ENCODE peak calls at places on chromosome X, in eight cellular contexts. Z is AG04450, K is upper lobe of right lung, E is tibial nerve, R is colonic mucosa, N is heart left ventricle, T is suprapubic skin, Y is sigmoid colon. U is an unnamed sample. For H3K27me3, the result is how much of the 10 kb centered on the place peaks cover.

GRCh38 chrX:73817381-73818199 is 254.6 kb downstream of the CHIC1 start:
- DNase-seq in Z (no peak), K (no peak), E (no peak), R (no peak), N (no peak), T (no peak), Y (no peak), U (no peak)

GRCh38 chrX:39556056-39556455 is 541.7 kb downstream of the BCOR start:
- DNase-seq in Z (no peak), K (no peak), E (no peak), R (no peak), N (no peak), T (no peak), Y (no peak), U (no peak)

GRCh38 chrX:9231491-9231890 is 197.6 kb upstream of the FAM9B start:
- DNase-seq in Z (no peak), K (no peak), E (no peak), R (no peak), N (no peak), T (no peak), Y (no peak), U (no peak)

GRCh38 chrX:103157511-103158316 is 57.2 kb upstream of the BEX4 start:
- DNase-seq in Z (no peak), K (no peak), E (peak), R (peak), N (no peak), T (no peak), Y (no peak), U (no peak)

GRCh38 chrX:30302957-30303356 is 6.2 kb downstream of the NR0B1 start:
- DNase-seq in Z (no peak), K (no peak), E (peak), R (no peak), N (no peak), T (no peak), Y (no peak), U (no peak)

GRCh38 chrX:146481735-146482134 is 327.8 kb upstream of the CXorf51B start:
- DNase-seq in Z (no peak), K (no peak), E (no peak), R (no peak), N (no peak), T (no peak), Y (no peak), U (no peak)

GRCh38 chrX:136219893-136220292 is 31.3 kb downstream of the MAP7D3 start:
- DNase-seq in Z (no peak), K (no peak), E (no peak), R (no peak), N (no peak), T (no peak), Y (no peak), U (no peak)

GRCh38 chrX:39527045-39527444 is 570.7 kb downstream of the BCOR start:
- DNase-seq in Z (no peak), K (no peak), E (no peak), R (no peak), N (no peak), T (no peak), Y (no peak), U (no peak)

GRCh38 chrX:74422576-74423288 is 1.4 kb downstream of the SLC16A2 start:
- DNase-seq in Z (peak), K (peak), E (no peak), R (peak), N (peak), T (peak), Y (peak), U (peak)

GRCh38 chrX:40734956-40735317 is 405 bp downstream of the MED14 start:
- DNase-seq in Z (no peak), K (peak), E (no peak), R (peak), N (no peak), T (no peak), Y (peak), U (no peak)

GRCh38 chrX:42188730-42189129 is 265.4 kb upstream of the CASK start:
- DNase-seq in Z (no peak), K (no peak), E (no peak), R (no peak), N (no peak), T (no peak), Y (no peak), U (no peak)

GRCh38 chrX:18353931-18354368 is 538 bp downstream of the SCML2 start:
- DNase-seq in Z (no peak), K (no peak), E (no peak), R (peak), N (no peak), T (no peak), Y (no peak), U (no peak)

GRCh38 chrX:136780241-136780640 is 491 bp downstream of the ARHGEF6 start:
- DNase-seq in Z (no peak), K (no peak), E (no peak), R (no peak), N (no peak), T (no peak), Y (no peak), U (no peak)

GRCh38 chrX:118226060-118226428 is 109.4 kb upstream of the KLHL13 start:
- DNase-seq in Z (no peak), K (no peak), E (no peak), R (no peak), N (no peak), T (no peak), Y (no peak), U (peak)

GRCh38 chrX:49041683-49042529 is 1.3 kb downstream of the TFE3 start:
- DNase-seq in Z (peak), K (no peak), E (peak), R (no peak), N (no peak), T (no peak), Y (no peak), U (no peak)

GRCh38 chrX:2299871-2300270 is 200.9 kb downstream of the DHRSX start:
- DNase-seq in Z (no peak), K (no peak), E (no peak), R (no peak), N (no peak), T (no peak), Y (no peak), U (no peak)

GRCh38 chrX:134513091-134513490 is 53.1 kb downstream of the HPRT1 start:
- DNase-seq in Z (no peak), K (no peak), E (no peak), R (no peak), N (no peak), T (no peak), Y (no peak), U (no peak)

GRCh38 chrX:9825129-9825865 is 39.1 kb downstream of the SHROOM2 start:
- DNase-seq in Z (no peak), K (no peak), E (no peak), R (no peak), N (no peak), T (no peak), Y (no peak), U (no peak)

GRCh38 chrX:103275947-103276567 is 493 bp downstream of the TCEAL5 start:
- DNase-seq in Z (no peak), K (no peak), E (no peak), R (no peak), N (no peak), T (no peak), Y (no peak), U (no peak)

GRCh38 chrX:110276778-110277177 is 41.1 kb downstream of the AMMECR1 start:
- DNase-seq in Z (no peak), K (no peak), E (no peak), R (no peak), N (no peak), T (no peak), Y (no peak), U (peak)

GRCh38 chrX:13776387-13776786 is 40.5 kb downstream of the GPM6B start:
- DNase-seq in Z (no peak), K (no peak), E (no peak), R (no peak), N (no peak), T (no peak), Y (no peak), U (no peak)

GRCh38 chrX:17187301-17187836 is 187.6 kb upstream of the NHS start:
- DNase-seq in Z (no peak), K (no peak), E (peak), R (no peak), N (no peak), T (no peak), Y (no peak), U (no peak)

GRCh38 chrX:65720580-65720979 is 53.1 kb downstream of the MSN start:
- DNase-seq in Z (no peak), K (no peak), E (no peak), R (no peak), N (no peak), T (no peak), Y (no peak), U (no peak)

GRCh38 chrX:65587616-65588526 is 53.3 kb upstream of the LAS1L start:
- DNase-seq in Z (peak), K (peak), E (peak), R (peak), N (peak), T (peak), Y (peak), U (no peak)

DNA sequence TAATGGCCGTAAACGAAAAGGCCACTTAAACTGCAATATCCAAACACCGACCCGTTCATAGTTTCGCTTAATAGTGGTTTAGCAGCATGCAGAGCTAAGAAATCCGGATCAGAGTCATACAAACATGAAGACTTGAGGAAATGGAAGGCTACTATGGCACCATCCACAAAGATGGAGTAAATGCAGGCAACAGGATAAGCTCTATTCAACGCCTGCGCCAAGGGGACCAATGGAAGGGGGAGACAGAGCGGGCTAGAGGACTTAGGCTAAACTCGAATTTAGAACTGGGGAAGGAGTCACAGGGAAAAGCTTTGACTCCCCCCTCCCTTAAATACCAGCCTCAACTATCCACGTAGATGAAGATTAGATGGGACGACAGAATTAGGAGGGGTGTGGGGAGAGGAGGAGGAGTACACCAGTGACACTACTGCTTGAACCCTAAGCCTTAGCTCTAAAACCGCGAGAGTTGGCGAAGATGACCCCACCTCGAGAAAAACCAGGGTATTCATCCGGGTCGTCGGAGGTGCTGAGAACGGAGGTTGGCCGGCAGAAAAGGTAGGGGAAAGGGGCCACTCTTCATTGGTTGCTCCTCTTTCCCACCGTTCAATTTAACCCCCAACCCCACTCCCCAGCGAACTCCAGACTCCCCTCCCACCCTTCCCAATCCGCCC is 3.5 kb downstream of the HUWE1 start:
- DNase-seq in Z (no peak), K (no peak), E (peak), R (no peak), N (no peak), T (no peak), Y (peak), U (no peak)
- H3K4me3 ChIP-seq in Z (peak), K (peak), E (peak), R (peak), N (peak), T (peak), Y (peak), U (peak)

GRCh38 chrX:36844857-36845256 is 163.3 kb upstream of the FAM47C start:
- DNase-seq in Z (no peak), K (no peak), E (no peak), R (no peak), N (no peak), T (no peak), Y (no peak), U (no peak)

DNA sequence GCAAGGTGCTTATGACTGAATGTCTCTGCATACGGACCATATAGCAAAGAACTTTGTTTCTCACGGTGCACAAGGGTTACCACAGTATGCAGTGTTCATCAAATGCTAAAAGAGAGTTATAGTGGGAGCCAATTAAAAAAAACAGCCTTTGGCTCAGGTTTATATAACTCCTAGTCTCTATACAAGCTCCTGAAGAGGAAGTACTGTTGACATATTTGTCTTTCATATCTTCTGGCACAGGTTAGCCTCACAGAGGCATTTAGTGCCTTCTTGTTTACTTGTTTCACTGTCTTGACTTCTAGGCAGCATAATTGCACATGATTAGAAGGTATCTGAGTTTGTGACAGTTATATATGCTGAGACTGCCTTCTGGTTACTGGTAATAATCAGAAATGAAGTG is 158.8 kb upstream of the FAM47C start:
- DNase-seq in Z (no peak), K (no peak), E (no peak), R (no peak), N (no peak), T (no peak), Y (no peak), U (no peak)
- H3K27me3 ChIP-seq in Z (under half), K (under half), E (under half), R (under half), N (under half), T (under half), Y (under half), U (under half)

GRCh38 chrX:63761639-63762038 is 23.4 kb downstream of the ARHGEF9 start:
- DNase-seq in Z (no peak), K (no peak), E (no peak), R (no peak), N (no peak), T (no peak), Y (no peak), U (peak)
- TF ChIP-seq CTCF in Z (no peak), K (peak), E (peak), R (no peak), N (no peak), T (no peak), Y (no peak), U (no peak)

DNA sequence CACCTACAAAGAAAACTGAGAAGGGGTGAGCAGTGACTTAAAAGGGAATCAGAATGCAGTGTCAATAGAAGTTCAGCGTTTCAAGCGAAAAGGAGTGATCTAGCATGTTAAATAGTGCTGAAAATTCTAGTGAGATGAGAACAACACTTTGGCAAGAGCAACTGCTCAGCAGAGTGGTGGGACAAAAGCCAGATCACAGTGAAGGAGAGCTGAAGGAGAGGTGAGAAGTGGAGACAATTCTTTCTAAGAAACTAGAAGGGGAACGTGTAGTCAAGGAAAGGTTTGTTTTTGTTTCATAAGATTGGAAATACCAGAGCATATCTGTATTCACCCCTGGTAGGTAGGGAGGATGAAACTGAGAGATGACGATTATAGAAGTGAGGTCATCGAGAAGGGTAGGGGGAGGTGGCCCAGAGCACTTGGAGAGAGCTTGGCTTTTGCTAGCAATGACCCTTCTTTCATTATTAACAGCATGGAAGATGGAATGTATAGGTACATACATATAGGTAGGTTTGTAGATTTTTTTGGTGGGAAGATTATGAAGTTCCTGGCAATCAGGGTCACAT is 33.7 kb downstream of the SRPX2 start:
- DNase-seq in Z (no peak), K (no peak), E (no peak), R (no peak), N (no peak), T (no peak), Y (no peak), U (no peak)
- H3K4me3 ChIP-seq in Z (no peak), K (no peak), E (no peak), R (no peak), N (no peak), T (no peak), Y (no peak), U (no peak)

GRCh38 chrX:12239356-12240082 is 101.2 kb downstream of the FRMPD4 start:
- DNase-seq in Z (no peak), K (no peak), E (no peak), R (no peak), N (no peak), T (no peak), Y (no peak), U (no peak)

GRCh38 chrX:12237131-12237530 is 98.9 kb downstream of the FRMPD4 start:
- DNase-seq in Z (no peak), K (no peak), E (no peak), R (no peak), N (no peak), T (no peak), Y (no peak), U (no peak)

GRCh38 chrX:12237771-12238170 is 99.5 kb downstream of the FRMPD4 start:
- DNase-seq in Z (no peak), K (no peak), E (no peak), R (no peak), N (no peak), T (no peak), Y (no peak), U (no peak)

GRCh38 chrX:12241026-12241425 is 102.8 kb downstream of the FRMPD4 start:
- DNase-seq in Z (no peak), K (no peak), E (no peak), R (no peak), N (no peak), T (no peak), Y (no peak), U (no peak)

DNA sequence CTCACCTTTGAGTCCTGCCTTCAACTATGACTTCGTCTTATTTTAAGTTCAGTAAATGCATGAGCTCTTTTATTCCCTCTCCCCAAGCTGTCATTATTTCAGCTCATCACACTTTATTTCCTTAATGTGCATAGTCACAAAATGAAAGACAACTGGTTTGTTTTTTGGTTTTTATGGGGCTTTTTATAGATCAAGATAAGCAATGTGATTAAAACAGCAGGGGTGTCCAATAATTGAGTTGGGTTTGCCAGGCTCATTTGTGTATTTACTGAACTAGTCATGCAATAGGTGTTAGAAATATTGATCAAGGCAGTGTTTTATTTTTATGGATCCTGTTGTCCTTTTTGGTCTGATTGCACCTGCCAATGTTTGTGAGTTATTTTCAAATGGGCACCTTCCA is 102.2 kb downstream of the FRMPD4 start:
- DNase-seq in Z (no peak), K (no peak), E (no peak), R (no peak), N (no peak), T (no peak), Y (no peak), U (no peak)
- H3K27me3 ChIP-seq in Z (under half), K (under half), E (under half), R (under half), N (under half), T (under half), Y (under half), U (under half)

DNA sequence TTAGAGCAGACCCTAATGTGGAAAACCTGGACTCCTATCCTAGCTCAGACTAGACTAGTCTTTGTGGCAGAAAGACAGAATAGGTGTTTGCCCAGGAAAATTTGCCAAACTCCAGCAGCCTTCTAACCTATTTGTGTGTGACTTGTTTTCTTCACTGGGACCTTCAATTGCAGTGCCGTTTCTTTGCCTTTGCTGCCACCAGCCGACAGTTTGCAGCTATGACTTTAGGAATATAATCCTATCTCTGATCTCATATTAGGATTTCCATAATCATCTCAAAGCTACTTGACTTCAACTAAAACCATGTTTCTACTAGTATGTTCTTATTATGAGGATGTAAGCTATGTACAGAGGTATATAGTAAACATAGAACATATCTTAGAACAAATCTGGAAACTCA is 60.2 kb upstream of the PGAM4 start:
- DNase-seq in Z (no peak), K (no peak), E (peak), R (peak), N (no peak), T (no peak), Y (no peak), U (no peak)
- TF ChIP-seq CTCF in Z (peak), K (peak), E (peak), R (peak), N (peak), T (no peak), Y (peak), U (peak)

DNA sequence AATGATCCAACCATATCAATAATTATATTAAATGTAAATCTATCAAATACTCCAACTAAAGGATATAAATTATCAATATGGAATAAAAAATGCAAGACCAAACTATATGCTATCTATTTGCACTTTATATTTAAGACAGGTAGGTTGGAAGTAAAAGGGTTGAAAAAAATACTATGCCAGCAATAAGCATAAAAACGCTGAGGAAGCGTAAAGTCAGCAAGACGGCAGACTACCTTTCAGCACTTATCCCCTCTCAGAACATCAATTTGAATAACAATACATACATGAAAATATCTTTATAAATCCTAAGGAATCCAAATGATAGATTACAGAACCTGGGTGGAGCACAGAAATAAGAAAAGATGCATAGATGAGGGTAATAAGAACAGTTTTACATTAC is 14.0 kb upstream of the GABRA3 start:
- DNase-seq in Z (no peak), K (no peak), E (no peak), R (no peak), N (no peak), T (no peak), Y (no peak), U (no peak)
- H3K4me3 ChIP-seq in Z (no peak), K (no peak), E (no peak), R (no peak), N (no peak), T (no peak), Y (no peak), U (no peak)

U was measured in GM06990.